ENCODE peak calls at places on chromosome 15, in six cellular contexts. Y is esophagus squamous epithelium, I is NCI-H1417, B is H4, Q is cardiac septum, G is KBM-7. P is an unnamed sample.
A peak's percentile ranks its signal among the peaks of the same experiment; 100 is the strongest.

GRCh38 chr15:25767356-25768151 is 95.6 kb downstream of the ATP10A start:
- DNase-seq in I (no peak), B (no peak), Q (no peak), Y (no peak), G (no peak), P (no peak)

GRCh38 chr15:58864602-58865419 is 68.7 kb downstream of the SLTM start:
- DNase-seq in Q (no peak), I (no peak), G (no peak), Y (no peak), B (no peak), P (no peak)

GRCh38 chr15:75203017-75203907 is 1.6 kb downstream of the C15orf39 start:
- DNase-seq in I (peak; percentile 35), Q (no peak), Y (no peak), G (peak; percentile 46), B (no peak), P (no peak)

GRCh38 chr15:89494941-89495637 is 1.3 kb downstream of the RHCG start:
- DNase-seq in I (no peak), G (peak; percentile 58), Y (no peak), B (no peak), Q (peak; percentile 71), P (no peak)

GRCh38 chr15:39381517-39381916 is 199.4 kb upstream of the THBS1 start:
- DNase-seq in Q (no peak), Y (no peak), B (no peak), I (no peak), G (no peak), P (no peak)

GRCh38 chr15:69668049-69668705 is 215.6 kb downstream of the RPLP1 start:
- DNase-seq in Y (no peak), B (no peak), Q (no peak), I (peak; percentile 48), G (peak; percentile 26), P (no peak)

GRCh38 chr15:78284758-78285157 is 14.7 kb downstream of the SKIC8 start:
- DNase-seq in I (no peak), G (peak; percentile 33), B (no peak), Y (no peak), Q (no peak), P (no peak)

GRCh38 chr15:78175333-78175732 is 26.2 kb downstream of the IDH3A start:
- DNase-seq in G (no peak), I (no peak), B (no peak), Q (no peak), Y (no peak), P (no peak)

GRCh38 chr15:82663186-82663600 is 16.0 kb upstream of the CPEB1 start:
- DNase-seq in B (no peak), G (peak; percentile 80), I (no peak), Y (no peak), Q (no peak), P (no peak)

GRCh38 chr15:78105541-78106241 is 13.3 kb downstream of the SH2D7 start:
- DNase-seq in Y (no peak), I (no peak), G (no peak), Q (no peak), B (no peak), P (no peak)

GRCh38 chr15:51103330-51103729 is 8.6 kb upstream of the TNFAIP8L3 start:
- DNase-seq in I (no peak), B (no peak), G (no peak), Y (no peak), Q (no peak), P (no peak)

GRCh38 chr15:60346077-60346476 is 51.7 kb downstream of the ANXA2 start:
- DNase-seq in Y (no peak), Q (no peak), B (no peak), G (no peak), I (no peak), P (no peak)

GRCh38 chr15:47932829-47933696 is 187.7 kb upstream of the SLC24A5 start:
- DNase-seq in G (no peak), I (no peak), Y (no peak), Q (no peak), B (no peak), P (no peak)

P was measured in D721Med.